ENCODE peak calls at places on chromosomes 13 and 19, in four cellular contexts. Y is lower leg skin, X is thoracic aorta, T is IMR-90. L is an unnamed sample.

GRCh38 chr19:16036397-16036925 is 39.8 kb upstream of the TPM4 start:
- DNase-seq in T (no peak), Y (no peak), X (no peak), L (no peak)

GRCh38 chr13:94173312-94173854 is 306.1 kb downstream of the DCT start:
- DNase-seq in Y (no peak), T (peak), X (no peak), L (no peak)

GRCh38 chr13:62357887-62358645 is 942.4 kb upstream of the PCDH20 start:
- DNase-seq in Y (no peak), X (no peak), T (peak), L (no peak)

GRCh38 chr13:21289475-21289874 is 113.0 kb downstream of the MRPL57 start:
- DNase-seq in T (no peak), X (no peak), Y (no peak), L (no peak)

GRCh38 chr13:46051958-46052313 is 610 bp downstream of the ZC3H13 start:
- DNase-seq in Y (no peak), T (peak), X (no peak), L (no peak)

GRCh38 chr13:95275322-95276118 is 25.7 kb downstream of the ABCC4 start:
- DNase-seq in T (no peak), X (no peak), Y (no peak), L (no peak)

GRCh38 chr13:100363874-100364273 is 224.7 kb downstream of the GGACT start:
- DNase-seq in Y (no peak), T (peak), X (no peak), L (no peak)

GRCh38 chr19:22797040-22797439 is 13.1 kb upstream of the ZNF99 start:
- DNase-seq in T (no peak), Y (no peak), X (no peak), L (no peak)

GRCh38 chr19:55265173-55265572 is 6.4 kb upstream of the PPP6R1 start:
- DNase-seq in X (no peak), Y (no peak), T (no peak), L (no peak)

GRCh38 chr13:28679628-28680027 is 20.7 kb downstream of the POMP start:
- DNase-seq in Y (no peak), T (peak), X (no peak), L (no peak)
- TF ChIP-seq CTCF in Y (no peak), T (peak), X (peak), L (no peak)

GRCh38 chr19:40811478-40812341 is 12.7 kb downstream of the EGLN2 start:
- DNase-seq in X (no peak), Y (no peak), T (no peak), L (no peak)
- TF ChIP-seq CTCF in X (no peak), Y (no peak), T (no peak), L (no peak)

DNA sequence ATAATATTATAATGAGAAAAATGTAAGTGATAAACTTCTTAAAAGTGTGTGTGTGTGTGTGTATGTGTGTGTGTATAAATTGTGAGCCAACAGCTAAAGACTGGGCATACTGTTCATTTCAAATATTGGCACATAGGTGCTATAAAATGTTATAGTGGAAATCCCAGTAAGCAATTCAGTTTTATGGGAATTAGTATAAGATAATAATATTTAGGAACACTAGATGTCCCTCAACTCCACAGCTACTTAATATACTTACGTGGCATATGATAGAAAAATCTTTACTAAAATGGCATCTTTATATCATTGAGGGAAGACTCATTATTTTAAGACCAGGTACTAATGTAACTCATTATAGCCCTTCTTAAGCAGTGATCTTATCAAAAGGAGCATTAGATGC is 266.3 kb downstream of the MAB21L1 start:
- DNase-seq in T (no peak), Y (no peak), X (no peak), L (no peak)
- TF ChIP-seq CTCF in T (no peak), Y (no peak), X (no peak), L (no peak)

DNA sequence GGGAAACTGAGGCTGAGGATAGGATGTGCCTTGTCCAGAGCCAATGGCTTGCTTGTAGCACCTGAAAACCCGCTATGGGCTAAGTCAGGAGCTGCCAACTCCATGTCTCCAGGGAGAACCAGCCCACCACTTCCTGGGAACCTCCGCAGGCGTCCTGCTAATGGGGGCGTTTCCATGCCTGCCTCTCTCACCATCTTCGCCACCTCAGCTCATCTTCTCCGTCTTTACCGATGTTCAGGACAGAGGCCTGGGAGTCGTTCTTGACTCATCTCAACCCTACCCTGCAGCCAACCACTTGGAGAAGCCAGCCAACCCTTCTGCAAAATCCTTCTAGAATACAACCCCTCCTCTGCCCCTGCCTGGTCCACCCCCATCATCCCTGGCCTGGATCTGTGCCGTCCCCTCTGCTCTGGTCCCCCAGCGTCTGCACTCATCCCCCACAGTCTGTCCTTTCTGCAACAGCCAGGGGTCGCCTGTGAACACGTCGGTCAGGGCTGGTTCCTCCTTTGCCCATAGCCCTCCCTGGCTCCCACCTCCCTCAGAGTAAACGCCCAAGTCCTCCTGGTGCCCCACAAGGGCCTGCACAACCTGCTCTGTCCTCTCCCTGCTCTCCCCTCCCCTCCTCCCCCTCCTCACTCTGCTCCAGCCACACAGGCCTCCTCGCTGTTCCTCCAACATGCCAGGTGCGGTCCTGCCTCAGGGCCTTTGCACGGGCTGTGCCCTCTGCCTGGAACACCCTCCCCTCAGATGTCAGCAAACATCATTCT is 31.0 kb downstream of the PTPRS start:
- DNase-seq in T (no peak), Y (no peak), X (no peak), L (no peak)
- TF ChIP-seq CTCF in T (peak), Y (no peak), X (no peak), L (no peak)

GRCh38 chr19:1384478-1385110 is 887 bp downstream of the NDUFS7 start:
- DNase-seq in X (no peak), Y (no peak), T (no peak), L (no peak)

GRCh38 chr19:1382250-1382649 is 1.5 kb upstream of the NDUFS7 start:
- DNase-seq in X (no peak), T (no peak), Y (no peak), L (no peak)

GRCh38 chr19:1384085-1384462 is 367 bp downstream of the NDUFS7 start:
- DNase-seq in Y (no peak), T (no peak), X (no peak), L (no peak)

GRCh38 chr19:1383014-1383310 is 745 bp upstream of the NDUFS7 start:
- DNase-seq in X (no peak), Y (no peak), T (no peak), L (no peak)

DNA sequence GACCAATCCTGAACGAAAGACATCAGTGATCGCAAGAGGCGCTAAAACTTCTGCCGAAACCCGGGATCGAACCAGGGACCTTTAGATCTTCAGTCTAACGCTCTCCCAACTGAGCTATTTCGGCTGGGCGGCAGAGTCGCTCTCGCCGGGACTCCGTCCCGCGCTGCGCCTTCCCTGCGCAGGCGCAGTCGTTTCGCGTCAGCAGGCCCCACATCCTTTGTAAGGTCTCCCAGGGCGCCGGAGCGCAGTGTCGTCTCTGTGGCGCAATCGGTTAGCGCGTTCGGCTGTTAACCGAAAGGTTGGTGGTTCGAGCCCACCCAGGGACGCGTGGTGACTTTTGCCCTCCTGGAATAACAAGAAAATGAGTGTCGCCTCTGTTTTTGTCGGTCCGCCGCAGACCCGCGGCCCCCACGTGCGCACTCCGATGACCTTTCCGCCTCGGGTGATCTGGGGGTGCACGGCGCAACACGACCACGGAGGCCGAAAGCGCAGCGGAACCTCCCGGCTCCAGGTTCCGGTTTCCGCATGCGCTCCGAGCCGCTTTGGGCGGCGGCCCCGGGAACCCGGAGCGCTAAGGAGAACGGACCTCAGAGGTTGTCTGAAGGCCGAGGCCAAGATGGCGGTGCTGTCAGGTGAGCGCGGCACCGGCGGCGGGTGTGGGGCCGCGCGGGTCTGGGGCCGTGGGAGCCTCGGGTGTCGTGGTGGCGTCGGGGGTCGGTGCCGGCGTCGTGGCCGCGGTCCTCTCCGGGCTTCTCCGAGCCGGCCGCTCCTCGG is at the start of gene NDUFS7:
- DNase-seq in T (peak), Y (peak), X (peak), L (peak)
- TF ChIP-seq CTCF in T (peak), Y (peak), X (peak), L (no peak)

GRCh38 chr13:24610956-24611355 is 69.3 kb upstream of the ATP12A start:
- DNase-seq in T (no peak), X (no peak), Y (no peak), L (no peak)

GRCh38 chr13:24606486-24607170 is 73.6 kb upstream of the ATP12A start:
- DNase-seq in Y (no peak), T (no peak), X (no peak), L (no peak)

GRCh38 chr13:24605923-24606372 is 74.3 kb upstream of the ATP12A start:
- DNase-seq in Y (no peak), X (no peak), T (peak), L (no peak)
- TF ChIP-seq CTCF in Y (no peak), X (no peak), T (peak), L (no peak)

DNA sequence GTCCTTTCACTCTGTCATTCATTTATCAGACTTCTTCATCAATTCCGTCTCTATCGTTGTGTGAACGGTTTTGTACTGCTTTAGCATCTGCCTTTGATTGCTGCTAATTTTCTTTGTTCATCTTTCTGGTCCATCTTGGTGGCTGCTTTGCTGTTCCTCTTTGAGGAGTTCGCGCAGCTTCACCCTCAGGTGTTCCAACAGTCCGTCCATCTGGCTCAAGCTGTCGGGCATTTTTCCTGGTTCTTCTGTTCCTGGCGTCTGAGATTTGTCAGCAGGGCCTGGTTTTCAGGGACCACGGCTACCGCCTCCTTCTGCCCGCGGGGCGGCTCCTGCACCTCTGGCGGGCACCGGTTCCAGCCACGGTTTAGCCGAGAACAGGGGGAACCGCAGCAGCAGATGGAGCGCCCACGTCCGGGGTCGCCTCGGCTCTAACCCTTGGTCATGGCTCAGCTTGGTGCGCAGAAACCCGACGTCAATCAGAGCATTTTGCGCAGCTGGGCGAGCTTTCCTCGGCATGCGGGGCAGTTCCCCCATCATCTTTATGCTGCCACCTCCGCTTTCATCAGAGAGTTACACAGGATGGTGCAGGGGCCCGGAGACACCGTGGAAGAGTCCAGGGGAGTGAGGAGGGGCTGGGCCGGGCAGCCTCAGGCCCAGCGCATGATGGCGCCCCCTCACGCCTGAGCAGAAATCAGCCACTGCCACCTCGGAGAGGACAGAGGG is 89.5 kb downstream of the ZNF100 start:
- DNase-seq in T (no peak), X (no peak), Y (no peak), L (no peak)
- TF ChIP-seq CTCF in T (no peak), X (no peak), Y (no peak), L (no peak)